ENCODE peak calls at places on chromosomes 12 and 14, in six cellular contexts. One of them, this sample, is unnamed.

GRCh38 chr12:54161481-54162437 is 27.0 kb downstream of the SMUG1 start:
- DNase-seq in HCT116: no peak
- DNase-seq in mucosa of descending colon: no peak
- DNase-seq in dorsolateral prefrontal cortex: no peak
- DNase-seq in GM13977: no peak
- DNase-seq in brain microvascular endothelial cell: no peak
- DNase-seq in this sample: no peak

GRCh38 chr12:59088673-59089072 is 168.4 kb upstream of the LRIG3 start:
- DNase-seq in mucosa of descending colon: no peak
- DNase-seq in dorsolateral prefrontal cortex: no peak
- DNase-seq in HCT116: no peak
- DNase-seq in GM13977: no peak
- DNase-seq in brain microvascular endothelial cell: no peak
- DNase-seq in this sample: no peak

GRCh38 chr14:93049867-93050331 is 65.8 kb downstream of the ITPK1 start:
- DNase-seq in brain microvascular endothelial cell: no peak
- DNase-seq in mucosa of descending colon: peak; percentile 57
- DNase-seq in HCT116: no peak
- DNase-seq in GM13977: no peak
- DNase-seq in dorsolateral prefrontal cortex: no peak
- DNase-seq in this sample: no peak

GRCh38 chr14:93100570-93100969 is 15.2 kb downstream of the ITPK1 start:
- DNase-seq in brain microvascular endothelial cell: no peak
- DNase-seq in dorsolateral prefrontal cortex: no peak
- DNase-seq in GM13977: no peak
- DNase-seq in mucosa of descending colon: no peak
- DNase-seq in HCT116: no peak
- DNase-seq in this sample: no peak

GRCh38 chr14:95645016-95645996 is 40.9 kb upstream of the TCL1B start:
- DNase-seq in mucosa of descending colon: no peak
- DNase-seq in HCT116: no peak
- DNase-seq in dorsolateral prefrontal cortex: no peak
- DNase-seq in GM13977: no peak
- DNase-seq in brain microvascular endothelial cell: no peak
- DNase-seq in this sample: no peak

GRCh38 chr14:65462411-65462810 is 49.9 kb downstream of the FUT8 start:
- DNase-seq in HCT116: no peak
- DNase-seq in mucosa of descending colon: no peak
- DNase-seq in dorsolateral prefrontal cortex: no peak
- DNase-seq in brain microvascular endothelial cell: peak; percentile 43
- DNase-seq in GM13977: peak; percentile 70
- DNase-seq in this sample: peak; percentile 40

GRCh38 chr14:23259412-23259811 is 21.7 kb downstream of the RNF212B start:
- DNase-seq in GM13977: no peak
- DNase-seq in brain microvascular endothelial cell: no peak
- DNase-seq in mucosa of descending colon: no peak
- DNase-seq in HCT116: no peak
- DNase-seq in dorsolateral prefrontal cortex: no peak
- DNase-seq in this sample: no peak

GRCh38 chr12:94805749-94806148 is 155.4 kb upstream of the TMCC3 start:
- DNase-seq in HCT116: no peak
- DNase-seq in brain microvascular endothelial cell: peak; percentile 61
- DNase-seq in mucosa of descending colon: no peak
- DNase-seq in dorsolateral prefrontal cortex: no peak
- DNase-seq in GM13977: no peak
- DNase-seq in this sample: peak; percentile 39

GRCh38 chr12:116164976-116165425 is 112.5 kb downstream of the MED13L start:
- DNase-seq in dorsolateral prefrontal cortex: no peak
- DNase-seq in GM13977: no peak
- DNase-seq in brain microvascular endothelial cell: no peak
- DNase-seq in mucosa of descending colon: no peak
- DNase-seq in HCT116: peak; percentile 44
- DNase-seq in this sample: no peak

GRCh38 chr12:95368931-95369330 is 105.0 kb upstream of the METAP2 start:
- DNase-seq in GM13977: no peak
- DNase-seq in HCT116: no peak
- DNase-seq in brain microvascular endothelial cell: no peak
- DNase-seq in dorsolateral prefrontal cortex: no peak
- DNase-seq in mucosa of descending colon: no peak
- DNase-seq in this sample: no peak

GRCh38 chr12:47754881-47755280 is 3.8 kb downstream of the RAPGEF3 start:
- DNase-seq in GM13977: no peak
- DNase-seq in brain microvascular endothelial cell: no peak
- DNase-seq in dorsolateral prefrontal cortex: no peak
- DNase-seq in HCT116: no peak
- DNase-seq in mucosa of descending colon: peak; percentile 90
- DNase-seq in this sample: no peak

GRCh38 chr14:91545946-91546716 is 36.0 kb upstream of the PPP4R3A start:
- DNase-seq in dorsolateral prefrontal cortex: no peak
- DNase-seq in brain microvascular endothelial cell: no peak
- DNase-seq in GM13977: no peak
- DNase-seq in HCT116: no peak
- DNase-seq in mucosa of descending colon: no peak
- DNase-seq in this sample: peak; percentile 78
- TF ChIP-seq CTCF in dorsolateral prefrontal cortex: no peak
- TF ChIP-seq CTCF in brain microvascular endothelial cell: no peak
- TF ChIP-seq CTCF in GM13977: no peak
- TF ChIP-seq CTCF in HCT116: no peak
- TF ChIP-seq CTCF in mucosa of descending colon: no peak
- TF ChIP-seq CTCF in this sample: no peak

DNA sequence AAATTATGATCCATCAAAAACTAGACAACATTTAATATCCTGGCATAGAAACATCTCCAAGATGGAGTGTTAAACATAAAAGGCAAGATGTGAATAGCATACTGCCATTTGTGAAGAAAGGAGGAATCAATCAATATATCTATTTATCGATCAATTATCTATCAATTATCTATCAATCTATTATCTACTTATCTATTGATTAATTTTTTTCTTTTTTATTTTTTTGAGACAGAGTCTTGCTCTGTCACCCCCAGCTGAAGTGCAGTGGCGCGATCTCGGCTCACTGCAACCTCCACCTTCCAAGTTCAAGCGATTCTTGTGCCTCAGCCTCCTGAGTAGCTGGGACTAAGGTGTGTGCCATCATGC is 117.0 kb upstream of the RFLNA start:
- DNase-seq in GM13977: no peak
- DNase-seq in HCT116: no peak
- DNase-seq in dorsolateral prefrontal cortex: no peak
- DNase-seq in mucosa of descending colon: no peak
- DNase-seq in brain microvascular endothelial cell: no peak
- DNase-seq in this sample: no peak
- TF ChIP-seq CTCF in GM13977: no peak
- TF ChIP-seq CTCF in HCT116: no peak
- TF ChIP-seq CTCF in dorsolateral prefrontal cortex: no peak
- TF ChIP-seq CTCF in mucosa of descending colon: no peak
- TF ChIP-seq CTCF in brain microvascular endothelial cell: no peak
- TF ChIP-seq CTCF in this sample: no peak

DNA sequence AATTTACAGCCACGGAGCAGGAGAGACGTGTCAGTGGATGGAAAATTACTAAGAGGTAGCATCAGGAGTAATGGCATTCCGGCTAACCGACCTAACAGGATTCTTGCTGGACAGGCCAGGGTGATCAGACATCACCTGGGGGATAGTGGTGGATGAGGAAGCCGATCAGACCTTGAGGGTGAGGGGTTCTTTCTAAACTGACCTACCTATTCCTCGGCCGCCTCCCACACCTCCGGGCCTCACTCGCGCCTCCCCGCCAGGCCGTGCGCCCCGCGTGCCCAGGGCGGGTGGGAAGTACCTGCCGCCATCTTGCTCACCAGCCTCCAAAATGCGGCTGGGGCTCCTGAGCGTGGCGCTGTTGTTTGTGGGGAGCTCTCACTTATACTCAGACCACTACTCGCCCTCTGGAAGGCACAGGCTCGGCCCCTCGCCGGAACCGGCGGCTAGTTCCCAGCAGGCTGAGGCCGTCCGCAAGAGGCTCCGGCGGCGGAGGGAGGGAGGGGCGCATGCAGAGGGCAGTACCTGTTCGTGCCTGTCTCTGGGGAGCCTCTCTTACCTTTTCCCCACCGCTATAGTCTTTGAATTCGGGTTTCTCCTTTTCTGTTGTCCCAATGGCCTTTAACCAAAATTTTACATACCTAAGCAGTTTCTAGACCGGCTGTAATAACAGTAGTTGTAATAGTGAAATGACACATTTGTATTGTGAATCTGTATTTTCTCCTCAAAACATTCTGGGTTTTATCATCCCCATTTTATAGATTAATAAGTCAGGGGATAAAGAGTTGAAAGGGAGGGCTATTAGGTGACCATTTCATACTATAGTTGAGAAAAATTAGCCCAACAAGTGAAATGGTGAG is at the start of gene TMPRSS12:
- DNase-seq in dorsolateral prefrontal cortex: no peak
- DNase-seq in GM13977: no peak
- DNase-seq in mucosa of descending colon: no peak
- DNase-seq in HCT116: no peak
- DNase-seq in brain microvascular endothelial cell: no peak
- DNase-seq in this sample: no peak
- TF ChIP-seq CTCF in dorsolateral prefrontal cortex: no peak
- TF ChIP-seq CTCF in GM13977: no peak
- TF ChIP-seq CTCF in mucosa of descending colon: no peak
- TF ChIP-seq CTCF in HCT116: no peak
- TF ChIP-seq CTCF in brain microvascular endothelial cell: peak; percentile 34
- TF ChIP-seq CTCF in this sample: peak; percentile 16

DNA sequence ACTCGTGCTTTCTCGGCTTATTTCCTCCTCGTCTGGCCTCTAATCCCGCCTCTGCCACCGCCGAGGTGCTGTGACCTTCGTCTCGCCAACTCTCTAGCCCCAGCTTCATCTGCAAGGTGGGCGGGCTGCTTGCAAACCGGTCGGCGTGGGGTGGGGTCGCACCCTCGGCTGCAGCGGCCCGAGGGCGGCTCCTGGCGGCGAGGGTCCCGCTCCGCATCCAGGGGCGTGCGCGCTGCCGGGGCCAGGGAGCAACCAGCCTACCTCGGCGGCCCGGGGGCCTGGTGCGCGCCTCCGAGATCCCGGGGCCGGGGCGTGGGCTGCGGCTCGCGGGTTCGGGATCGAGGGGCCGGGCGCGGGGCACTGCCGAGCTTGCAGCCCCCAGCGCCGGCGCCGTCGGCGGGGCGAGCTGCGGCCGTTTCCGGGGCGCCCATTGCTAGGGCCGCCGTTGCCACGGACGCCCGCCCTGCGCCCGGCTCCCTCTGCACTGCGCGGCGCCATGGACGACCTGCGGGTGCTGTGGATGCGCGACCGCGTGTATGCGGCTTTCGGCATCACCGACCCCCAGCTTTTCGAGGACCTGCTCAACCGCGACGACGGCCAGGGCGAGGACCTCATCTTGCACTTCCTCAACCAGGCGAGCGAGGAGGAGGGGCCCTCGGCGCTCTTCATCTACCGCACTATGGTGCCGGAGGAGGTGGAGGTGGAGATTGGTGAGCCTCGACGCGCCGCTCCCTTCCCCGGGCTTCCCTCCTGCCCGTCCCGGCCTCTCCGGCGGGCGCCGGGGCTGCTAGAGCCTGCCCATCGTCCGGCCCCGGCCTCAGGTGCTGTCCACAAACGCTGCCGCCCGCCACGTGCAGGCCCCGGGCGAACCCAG is at the start of gene DNAH10:
- DNase-seq in dorsolateral prefrontal cortex: no peak
- DNase-seq in mucosa of descending colon: peak; percentile 66
- DNase-seq in GM13977: peak; percentile 79
- DNase-seq in brain microvascular endothelial cell: no peak
- DNase-seq in HCT116: no peak
- DNase-seq in this sample: peak; percentile 10
- TF ChIP-seq CTCF in dorsolateral prefrontal cortex: no peak
- TF ChIP-seq CTCF in mucosa of descending colon: no peak
- TF ChIP-seq CTCF in GM13977: peak; percentile 69
- TF ChIP-seq CTCF in brain microvascular endothelial cell: no peak
- TF ChIP-seq CTCF in HCT116: no peak
- TF ChIP-seq CTCF in this sample: peak; percentile 42

GRCh38 chr12:18045446-18046001 is 44.5 kb downstream of the RERGL start:
- DNase-seq in brain microvascular endothelial cell: no peak
- DNase-seq in GM13977: no peak
- DNase-seq in dorsolateral prefrontal cortex: no peak
- DNase-seq in HCT116: no peak
- DNase-seq in mucosa of descending colon: no peak
- DNase-seq in this sample: no peak
- TF ChIP-seq CTCF in brain microvascular endothelial cell: no peak
- TF ChIP-seq CTCF in GM13977: no peak
- TF ChIP-seq CTCF in dorsolateral prefrontal cortex: no peak
- TF ChIP-seq CTCF in HCT116: no peak
- TF ChIP-seq CTCF in mucosa of descending colon: no peak
- TF ChIP-seq CTCF in this sample: no peak

GRCh38 chr12:60501124-60501729 is 905.4 kb downstream of the SLC16A7 start:
- DNase-seq in brain microvascular endothelial cell: peak; percentile 31
- DNase-seq in GM13977: no peak
- DNase-seq in mucosa of descending colon: no peak
- DNase-seq in dorsolateral prefrontal cortex: no peak
- DNase-seq in HCT116: no peak
- DNase-seq in this sample: peak; percentile 42
- TF ChIP-seq CTCF in brain microvascular endothelial cell: peak; percentile 22
- TF ChIP-seq CTCF in GM13977: no peak
- TF ChIP-seq CTCF in mucosa of descending colon: no peak
- TF ChIP-seq CTCF in dorsolateral prefrontal cortex: no peak
- TF ChIP-seq CTCF in HCT116: peak; percentile 23
- TF ChIP-seq CTCF in this sample: no peak

DNA sequence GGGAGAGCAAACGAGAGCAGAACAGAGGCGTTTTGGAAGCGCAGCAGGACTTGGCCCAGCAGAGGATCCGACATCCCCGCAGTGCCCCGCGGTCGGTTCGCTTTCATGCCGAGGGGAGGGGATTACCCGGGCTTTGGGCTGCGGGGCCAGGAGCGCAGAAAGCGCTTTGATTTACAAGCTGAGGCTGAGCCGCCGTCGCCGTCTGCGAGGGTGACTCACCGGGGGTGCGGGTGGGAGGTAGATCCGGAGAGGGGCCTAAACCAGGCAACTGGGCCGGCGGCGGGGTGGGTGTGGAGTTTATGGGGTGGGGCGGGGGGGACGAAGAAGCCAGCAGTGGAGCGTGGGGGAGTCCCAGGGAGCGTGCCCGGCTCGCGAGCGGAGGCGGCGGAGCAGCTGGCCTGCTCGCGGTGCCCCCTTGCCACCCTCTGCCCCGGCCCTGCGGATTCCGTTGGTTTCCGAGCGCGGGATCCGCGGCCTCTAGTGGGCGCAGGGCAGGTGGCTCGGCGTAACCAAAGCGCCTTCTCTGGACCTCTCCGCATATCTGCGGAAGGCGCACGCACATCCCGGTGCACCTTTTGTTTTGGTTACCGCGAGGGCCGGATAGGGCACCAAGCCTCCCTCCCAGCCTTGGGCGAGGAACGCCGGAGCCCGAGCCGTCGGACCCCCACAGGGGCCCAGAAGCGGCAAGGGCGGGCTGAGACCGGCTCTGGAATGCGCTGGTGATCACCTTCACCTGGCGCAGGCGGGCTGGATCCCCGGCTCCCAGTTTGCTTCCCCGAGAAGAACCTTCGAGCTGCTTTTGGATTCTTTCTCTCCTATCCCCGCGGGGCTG is 2.6 kb downstream of the SIX4 start:
- DNase-seq in dorsolateral prefrontal cortex: peak; percentile 61
- DNase-seq in mucosa of descending colon: peak; percentile 50
- DNase-seq in GM13977: peak; percentile 65
- DNase-seq in brain microvascular endothelial cell: peak; percentile 47
- DNase-seq in HCT116: peak; percentile 54
- DNase-seq in this sample: no peak
- TF ChIP-seq CTCF in dorsolateral prefrontal cortex: no peak
- TF ChIP-seq CTCF in mucosa of descending colon: no peak
- TF ChIP-seq CTCF in GM13977: peak; percentile 46
- TF ChIP-seq CTCF in brain microvascular endothelial cell: peak; percentile 64
- TF ChIP-seq CTCF in HCT116: peak; percentile 35
- TF ChIP-seq CTCF in this sample: peak; percentile 54

This sample was measured in retinal pigment epithelial cell.